ENCODE peak calls at places on chromosomes 12 and 14, in eight cellular contexts. One of them, this sample, is unnamed. For H3K4me1, the result is how much of the 10 kb centered on the place peaks cover.

GRCh38 chr14:43937001-43937400 is 570.1 kb downstream of the FSCB start:
- DNase-seq in lower lobe of right lung: no peak
- DNase-seq in mammary epithelial cell: no peak
- DNase-seq in neural progenitor cell: no peak
- DNase-seq in heart left ventricle: no peak
- DNase-seq in psoas muscle: no peak
- DNase-seq in HCT116: no peak
- DNase-seq in ovary: no peak
- DNase-seq in this sample: no peak

GRCh38 chr12:72273851-72274284 is 1.7 kb downstream of the TRHDE start:
- DNase-seq in lower lobe of right lung: no peak
- DNase-seq in mammary epithelial cell: peak
- DNase-seq in neural progenitor cell: no peak
- DNase-seq in heart left ventricle: no peak
- DNase-seq in psoas muscle: no peak
- DNase-seq in HCT116: no peak
- DNase-seq in ovary: peak
- DNase-seq in this sample: peak

GRCh38 chr14:59727073-59727661 is 143.4 kb downstream of the RTN1 start:
- DNase-seq in lower lobe of right lung: no peak
- DNase-seq in mammary epithelial cell: no peak
- DNase-seq in neural progenitor cell: no peak
- DNase-seq in heart left ventricle: no peak
- DNase-seq in psoas muscle: peak
- DNase-seq in HCT116: no peak
- DNase-seq in ovary: no peak
- DNase-seq in this sample: no peak

GRCh38 chr14:38357557-38357956 is 101.7 kb upstream of the CLEC14A start:
- DNase-seq in lower lobe of right lung: no peak
- DNase-seq in mammary epithelial cell: no peak
- DNase-seq in neural progenitor cell: no peak
- DNase-seq in heart left ventricle: no peak
- DNase-seq in psoas muscle: no peak
- DNase-seq in HCT116: no peak
- DNase-seq in ovary: no peak
- DNase-seq in this sample: no peak

GRCh38 chr12:112218150-112218549 is 92.8 kb downstream of the TRAFD1 start:
- DNase-seq in lower lobe of right lung: no peak
- DNase-seq in mammary epithelial cell: no peak
- DNase-seq in neural progenitor cell: no peak
- DNase-seq in heart left ventricle: no peak
- DNase-seq in psoas muscle: no peak
- DNase-seq in HCT116: no peak
- DNase-seq in ovary: no peak
- DNase-seq in this sample: no peak

GRCh38 chr14:74852922-74853530 is 22.9 kb downstream of the PROX2 start:
- DNase-seq in lower lobe of right lung: no peak
- DNase-seq in mammary epithelial cell: no peak
- DNase-seq in neural progenitor cell: no peak
- DNase-seq in heart left ventricle: no peak
- DNase-seq in psoas muscle: no peak
- DNase-seq in HCT116: no peak
- DNase-seq in ovary: no peak
- DNase-seq in this sample: no peak

GRCh38 chr12:53543539-53543938 is 36.3 kb upstream of the NPFF start:
- DNase-seq in lower lobe of right lung: peak
- DNase-seq in mammary epithelial cell: peak
- DNase-seq in neural progenitor cell: peak
- DNase-seq in heart left ventricle: peak
- DNase-seq in psoas muscle: peak
- DNase-seq in HCT116: peak
- DNase-seq in ovary: peak
- DNase-seq in this sample: peak

GRCh38 chr14:90177537-90178189 is 78.7 kb upstream of the PSMC1 start:
- DNase-seq in lower lobe of right lung: no peak
- DNase-seq in mammary epithelial cell: no peak
- DNase-seq in neural progenitor cell: no peak
- DNase-seq in heart left ventricle: no peak
- DNase-seq in psoas muscle: no peak
- DNase-seq in HCT116: no peak
- DNase-seq in ovary: no peak
- DNase-seq in this sample: no peak

GRCh38 chr14:33598582-33598981 is 352.3 kb downstream of the EGLN3 start:
- DNase-seq in lower lobe of right lung: no peak
- DNase-seq in mammary epithelial cell: no peak
- DNase-seq in neural progenitor cell: no peak
- DNase-seq in heart left ventricle: no peak
- DNase-seq in psoas muscle: no peak
- DNase-seq in HCT116: no peak
- DNase-seq in ovary: no peak
- DNase-seq in this sample: no peak

GRCh38 chr12:123532021-123532420 is 1.5 kb downstream of the RILPL1 start:
- DNase-seq in lower lobe of right lung: no peak
- DNase-seq in mammary epithelial cell: peak
- DNase-seq in neural progenitor cell: no peak
- DNase-seq in heart left ventricle: no peak
- DNase-seq in psoas muscle: no peak
- DNase-seq in HCT116: no peak
- DNase-seq in ovary: no peak
- DNase-seq in this sample: no peak

GRCh38 chr12:23670684-23671083 is 278.8 kb downstream of the SOX5 start:
- DNase-seq in lower lobe of right lung: no peak
- DNase-seq in mammary epithelial cell: no peak
- DNase-seq in neural progenitor cell: no peak
- DNase-seq in heart left ventricle: no peak
- DNase-seq in psoas muscle: no peak
- DNase-seq in HCT116: no peak
- DNase-seq in ovary: no peak
- DNase-seq in this sample: no peak

GRCh38 chr12:102016472-102016871 is 45.3 kb downstream of the WASHC3 start:
- DNase-seq in lower lobe of right lung: no peak
- DNase-seq in mammary epithelial cell: no peak
- DNase-seq in neural progenitor cell: no peak
- DNase-seq in heart left ventricle: no peak
- DNase-seq in psoas muscle: no peak
- DNase-seq in HCT116: no peak
- DNase-seq in ovary: no peak
- DNase-seq in this sample: no peak

GRCh38 chr12:53676715-53677611 is 1.1 kb upstream of the ATP5MC2 start:
- DNase-seq in lower lobe of right lung: peak
- DNase-seq in mammary epithelial cell: no peak
- DNase-seq in neural progenitor cell: peak
- DNase-seq in heart left ventricle: peak
- DNase-seq in psoas muscle: peak
- DNase-seq in HCT116: no peak
- DNase-seq in ovary: peak
- DNase-seq in this sample: peak

GRCh38 chr12:131351319-131352028 is 359.4 kb upstream of the SFSWAP start:
- DNase-seq in lower lobe of right lung: no peak
- DNase-seq in mammary epithelial cell: no peak
- DNase-seq in neural progenitor cell: no peak
- DNase-seq in heart left ventricle: no peak
- DNase-seq in psoas muscle: no peak
- DNase-seq in HCT116: peak
- DNase-seq in ovary: no peak
- DNase-seq in this sample: no peak

GRCh38 chr12:133227281-133227852 is 8.3 kb downstream of the ANHX start:
- DNase-seq in lower lobe of right lung: no peak
- DNase-seq in mammary epithelial cell: no peak
- DNase-seq in neural progenitor cell: no peak
- DNase-seq in heart left ventricle: no peak
- DNase-seq in psoas muscle: no peak
- DNase-seq in HCT116: no peak
- DNase-seq in ovary: no peak
- DNase-seq in this sample: no peak

GRCh38 chr12:52615208-52615868 is 3.0 kb downstream of the KRT73 start:
- DNase-seq in lower lobe of right lung: no peak
- DNase-seq in mammary epithelial cell: peak
- DNase-seq in neural progenitor cell: no peak
- DNase-seq in heart left ventricle: no peak
- DNase-seq in psoas muscle: no peak
- DNase-seq in HCT116: no peak
- DNase-seq in ovary: no peak
- DNase-seq in this sample: no peak

GRCh38 chr14:99134333-99135046 is 137.5 kb downstream of the BCL11B start:
- DNase-seq in lower lobe of right lung: no peak
- DNase-seq in mammary epithelial cell: no peak
- DNase-seq in neural progenitor cell: no peak
- DNase-seq in heart left ventricle: no peak
- DNase-seq in psoas muscle: no peak
- DNase-seq in HCT116: no peak
- DNase-seq in ovary: no peak
- DNase-seq in this sample: no peak

GRCh38 chr14:99878563-99878962 is 85.3 kb downstream of the EML1 start:
- DNase-seq in lower lobe of right lung: no peak
- DNase-seq in mammary epithelial cell: no peak
- DNase-seq in neural progenitor cell: no peak
- DNase-seq in heart left ventricle: no peak
- DNase-seq in psoas muscle: no peak
- DNase-seq in HCT116: no peak
- DNase-seq in ovary: no peak
- DNase-seq in this sample: no peak

GRCh38 chr12:58412466-58412865 is 471.1 kb downstream of the ATP23 start:
- DNase-seq in lower lobe of right lung: no peak
- DNase-seq in mammary epithelial cell: no peak
- DNase-seq in neural progenitor cell: no peak
- DNase-seq in heart left ventricle: no peak
- DNase-seq in psoas muscle: no peak
- DNase-seq in HCT116: no peak
- DNase-seq in ovary: no peak
- DNase-seq in this sample: no peak

GRCh38 chr14:54918427-54918826 is 15.8 kb upstream of the GCH1 start:
- DNase-seq in lower lobe of right lung: no peak
- DNase-seq in mammary epithelial cell: no peak
- DNase-seq in neural progenitor cell: no peak
- DNase-seq in heart left ventricle: no peak
- DNase-seq in psoas muscle: no peak
- DNase-seq in HCT116: no peak
- DNase-seq in ovary: peak
- DNase-seq in this sample: no peak

GRCh38 chr12:98156697-98157096 is 358.7 kb upstream of the TMPO start:
- DNase-seq in lower lobe of right lung: no peak
- DNase-seq in mammary epithelial cell: no peak
- DNase-seq in neural progenitor cell: no peak
- DNase-seq in heart left ventricle: no peak
- DNase-seq in psoas muscle: no peak
- DNase-seq in HCT116: no peak
- DNase-seq in ovary: no peak
- DNase-seq in this sample: no peak

GRCh38 chr12:3456809-3457208 is 34.2 kb upstream of the PRMT8 start:
- DNase-seq in lower lobe of right lung: no peak
- DNase-seq in mammary epithelial cell: no peak
- DNase-seq in neural progenitor cell: peak
- DNase-seq in heart left ventricle: no peak
- DNase-seq in psoas muscle: no peak
- DNase-seq in HCT116: no peak
- DNase-seq in ovary: no peak
- DNase-seq in this sample: no peak

GRCh38 chr14:103021817-103022668 is 35.3 kb downstream of the CDC42BPB start:
- DNase-seq in lower lobe of right lung: no peak
- DNase-seq in mammary epithelial cell: no peak
- DNase-seq in neural progenitor cell: no peak
- DNase-seq in heart left ventricle: no peak
- DNase-seq in psoas muscle: no peak
- DNase-seq in HCT116: no peak
- DNase-seq in ovary: no peak
- DNase-seq in this sample: no peak

GRCh38 chr14:100296106-100296651 is 10.1 kb downstream of the SLC25A29 start:
- DNase-seq in lower lobe of right lung: peak
- DNase-seq in mammary epithelial cell: no peak
- DNase-seq in neural progenitor cell: no peak
- DNase-seq in heart left ventricle: peak
- DNase-seq in psoas muscle: no peak
- DNase-seq in HCT116: no peak
- DNase-seq in ovary: no peak
- DNase-seq in this sample: no peak

GRCh38 chr14:63542231-63542999 is 762 bp downstream of the PPP2R5E start:
- DNase-seq in lower lobe of right lung: peak
- DNase-seq in mammary epithelial cell: peak
- DNase-seq in neural progenitor cell: peak
- DNase-seq in heart left ventricle: peak
- DNase-seq in psoas muscle: no peak
- DNase-seq in HCT116: no peak
- DNase-seq in ovary: peak
- DNase-seq in this sample: peak

GRCh38 chr14:61756135-61756534 is 6.1 kb upstream of the SNAPC1 start:
- DNase-seq in lower lobe of right lung: no peak
- DNase-seq in mammary epithelial cell: no peak
- DNase-seq in neural progenitor cell: no peak
- DNase-seq in heart left ventricle: no peak
- DNase-seq in psoas muscle: no peak
- DNase-seq in HCT116: no peak
- DNase-seq in ovary: no peak
- DNase-seq in this sample: no peak
- H3K27ac ChIP-seq in lower lobe of right lung: no peak
- H3K27ac ChIP-seq in mammary epithelial cell: no peak
- H3K27ac ChIP-seq in neural progenitor cell: no peak
- H3K27ac ChIP-seq in heart left ventricle: no peak
- H3K27ac ChIP-seq in psoas muscle: no peak
- H3K27ac ChIP-seq in HCT116: no peak
- H3K27ac ChIP-seq in ovary: no peak
- H3K27ac ChIP-seq in this sample: no peak

DNA sequence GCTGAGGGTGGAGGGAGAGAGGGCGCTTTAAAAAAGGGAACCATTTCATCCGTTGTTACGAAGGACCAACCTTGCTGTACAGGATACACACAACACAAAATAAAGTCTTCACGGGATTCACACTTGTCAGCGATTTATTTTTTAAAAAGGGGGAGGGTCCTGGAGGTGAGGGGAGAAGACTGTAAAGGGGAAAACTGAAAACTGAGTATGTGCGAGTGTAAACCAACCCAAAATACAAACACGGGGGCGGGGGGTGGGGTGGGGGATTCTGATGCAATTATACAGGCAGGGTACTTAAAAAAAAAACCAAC is 499 bp upstream of the PRKAG1 start:
- DNase-seq in lower lobe of right lung: no peak
- DNase-seq in mammary epithelial cell: no peak
- DNase-seq in neural progenitor cell: no peak
- DNase-seq in heart left ventricle: peak
- DNase-seq in psoas muscle: no peak
- DNase-seq in HCT116: no peak
- DNase-seq in ovary: no peak
- DNase-seq in this sample: no peak
- H3K4me1 ChIP-seq in lower lobe of right lung: under half
- H3K4me1 ChIP-seq in mammary epithelial cell: under half
- H3K4me1 ChIP-seq in neural progenitor cell: under half
- H3K4me1 ChIP-seq in heart left ventricle: under half
- H3K4me1 ChIP-seq in psoas muscle: under half
- H3K4me1 ChIP-seq in HCT116: under half
- H3K4me1 ChIP-seq in ovary: under half
- H3K4me1 ChIP-seq in this sample: under half

GRCh38 chr12:70648191-70648590 is 11.0 kb upstream of the PTPRB start:
- DNase-seq in lower lobe of right lung: no peak
- DNase-seq in mammary epithelial cell: no peak
- DNase-seq in neural progenitor cell: no peak
- DNase-seq in heart left ventricle: no peak
- DNase-seq in psoas muscle: no peak
- DNase-seq in HCT116: no peak
- DNase-seq in ovary: no peak
- DNase-seq in this sample: no peak
- H3K27ac ChIP-seq in lower lobe of right lung: no peak
- H3K27ac ChIP-seq in mammary epithelial cell: no peak
- H3K27ac ChIP-seq in neural progenitor cell: no peak
- H3K27ac ChIP-seq in heart left ventricle: peak
- H3K27ac ChIP-seq in psoas muscle: no peak
- H3K27ac ChIP-seq in HCT116: no peak
- H3K27ac ChIP-seq in ovary: no peak
- H3K27ac ChIP-seq in this sample: peak

GRCh38 chr14:65187421-65188049 is 85.2 kb upstream of the MAX start:
- DNase-seq in lower lobe of right lung: no peak
- DNase-seq in mammary epithelial cell: no peak
- DNase-seq in neural progenitor cell: peak
- DNase-seq in heart left ventricle: no peak
- DNase-seq in psoas muscle: no peak
- DNase-seq in HCT116: no peak
- DNase-seq in ovary: no peak
- DNase-seq in this sample: no peak
- H3K4me1 ChIP-seq in lower lobe of right lung: under half
- H3K4me1 ChIP-seq in mammary epithelial cell: under half
- H3K4me1 ChIP-seq in neural progenitor cell: under half
- H3K4me1 ChIP-seq in heart left ventricle: under half
- H3K4me1 ChIP-seq in psoas muscle: under half
- H3K4me1 ChIP-seq in HCT116: under half
- H3K4me1 ChIP-seq in ovary: under half
- H3K4me1 ChIP-seq in this sample: under half

This sample was measured in right cardiac atrium.